ENCODE peak calls at places on chromosomes 3 and 15, in five cellular contexts. T is fibroblast of lung; L is gastrocnemius medialis; S is natural killer cell treated with Interleukin-12 subunit alpha and Interleukin-12 subunit beta and Interleukin-15 and Interleukin-18, amount 100 ng/mL, for 72 hours; O is activated CD4-positive, alpha-beta T cell treated with anti-CD3 and anti-CD28 coated beads for 4 hours. K is an unnamed sample.

GRCh38 chr15:63063164-63063756 is 20.7 kb downstream of the TPM1 start:
- DNase-seq in L (no peak), S (no peak), O (no peak), T (peak; percentile 71), K (no peak)

GRCh38 chr3:44913868-44914468 is 39.6 kb downstream of the TGM4 start:
- DNase-seq in L (peak; percentile 33), O (peak; percentile 59), T (peak; percentile 49), S (no peak), K (peak; percentile 32)

GRCh38 chr3:100257601-100258000 is 3.2 kb upstream of the TBC1D23 start:
- DNase-seq in T (peak; percentile 49), S (no peak), L (no peak), O (no peak), K (no peak)

GRCh38 chr15:66842710-66843441 is 140.8 kb downstream of the SMAD6 start:
- DNase-seq in T (peak; percentile 64), O (no peak), S (no peak), L (peak; percentile 68), K (peak; percentile 94)

GRCh38 chr3:17120115-17120514 is 235.4 kb downstream of the PLCL2 start:
- DNase-seq in S (no peak), L (no peak), T (no peak), O (no peak), K (no peak)

GRCh38 chr3:196793224-196793623 is 53.6 kb downstream of the PAK2 start:
- DNase-seq in O (no peak), T (peak; percentile 99), S (no peak), L (no peak), K (no peak)

GRCh38 chr15:69808756-69809155 is 289.0 kb downstream of the TLE3 start:
- DNase-seq in O (no peak), S (no peak), T (no peak), L (no peak), K (no peak)

GRCh38 chr15:45377630-45378148 is 655 bp downstream of the GATM start:
- DNase-seq in T (no peak), O (no peak), S (no peak), L (peak; percentile 33), K (peak; percentile 36)

GRCh38 chr15:60477991-60478632 is 830 bp downstream of the ICE2 start:
- DNase-seq in O (no peak), T (peak; percentile 62), L (no peak), S (no peak), K (no peak)

GRCh38 chr3:173711619-173712018 is 314.1 kb downstream of the NLGN1 start:
- DNase-seq in L (no peak), S (no peak), O (no peak), T (peak; percentile 76), K (no peak)

GRCh38 chr3:37752661-37753055 is 109.0 kb upstream of the CTDSPL start:
- DNase-seq in S (no peak), T (no peak), L (no peak), O (no peak), K (no peak)

GRCh38 chr3:9778102-9778501 is 8.4 kb upstream of the CAMK1 start:
- DNase-seq in O (peak; percentile 48), S (peak; percentile 68), T (peak; percentile 76), L (no peak), K (no peak)

GRCh38 chr15:78050441-78050809 is 27.1 kb downstream of the TBC1D2B start:
- DNase-seq in T (peak; percentile 56), S (no peak), L (no peak), O (no peak), K (no peak)

GRCh38 chr3:51722362-51722761 is 15.5 kb downstream of the GRM2 start:
- DNase-seq in L (no peak), O (no peak), T (no peak), S (peak; percentile 26), K (no peak)

GRCh38 chr3:37803726-37804469 is 57.8 kb upstream of the CTDSPL start:
- DNase-seq in O (no peak), L (no peak), S (no peak), T (no peak), K (peak; percentile 55)

GRCh38 chr15:60917469-60918130 is 311.5 kb downstream of the RORA start:
- DNase-seq in O (no peak), L (peak; percentile 64), T (no peak), S (no peak), K (peak; percentile 75)

GRCh38 chr3:134014270-134014669 is 15.5 kb downstream of the SLCO2A1 start:
- DNase-seq in O (no peak), L (no peak), S (peak; percentile 1), T (no peak), K (no peak)

GRCh38 chr3:138646008-138646407 is 37.4 kb downstream of the FAIM start:
- DNase-seq in T (no peak), O (no peak), S (no peak), L (no peak), K (no peak)

GRCh38 chr3:111566844-111567243 is 24.8 kb downstream of the CD96 start:
- DNase-seq in T (no peak), O (no peak), L (no peak), S (no peak), K (no peak)

GRCh38 chr3:52685285-52685704 is 418 bp downstream of the PBRM1 start:
- DNase-seq in L (peak; percentile 80), O (peak; percentile 58), T (no peak), S (peak; percentile 92), K (peak; percentile 89)

GRCh38 chr3:79140718-79141117 is 627.1 kb downstream of the ROBO1 start:
- DNase-seq in T (peak; percentile 68), O (no peak), L (no peak), S (no peak), K (no peak)

GRCh38 chr15:67579967-67580366 is 37.5 kb downstream of the MAP2K5 start:
- DNase-seq in T (no peak), L (no peak), S (no peak), O (no peak), K (no peak)

GRCh38 chr15:29470794-29471193 is 201.2 kb upstream of the NSMCE3 start:
- DNase-seq in L (no peak), T (no peak), O (no peak), S (no peak), K (no peak)

GRCh38 chr3:47601310-47601709 is 22.6 kb upstream of the CSPG5 start:
- DNase-seq in L (no peak), O (no peak), S (no peak), T (no peak), K (no peak)

GRCh38 chr3:48694610-48695051 is 8.9 kb upstream of the NCKIPSD start:
- DNase-seq in T (peak; percentile 87), O (no peak), L (peak; percentile 66), S (no peak), K (peak; percentile 89)

GRCh38 chr15:52448010-52448890 is 80.4 kb downstream of the MYO5A start:
- DNase-seq in T (no peak), L (no peak), O (no peak), S (no peak), K (peak; percentile 34)

GRCh38 chr3:45690331-45691035 is 1.3 kb downstream of the SACM1L start:
- DNase-seq in O (no peak), T (peak; percentile 61), L (no peak), S (no peak), K (no peak)

GRCh38 chr3:126537116-126537729 is 13.3 kb downstream of the CHST13 start:
- DNase-seq in T (no peak), L (no peak), O (no peak), S (peak; percentile 29), K (peak; percentile 14)

GRCh38 chr3:30098656-30099454 is 507.5 kb upstream of the TGFBR2 start:
- DNase-seq in S (no peak), T (peak; percentile 89), L (no peak), O (no peak), K (no peak)

GRCh38 chr3:197378987-197379718 is 80.7 kb upstream of the DLG1 start:
- DNase-seq in O (no peak), L (no peak), S (no peak), T (no peak), K (no peak)

GRCh38 chr3:123790254-123791072 is 93.7 kb downstream of the MYLK start:
- DNase-seq in T (peak; percentile 46), S (no peak), L (no peak), O (no peak), K (no peak)

GRCh38 chr3:113660901-113661300 is 35.5 kb downstream of the USF3 start:
- DNase-seq in O (no peak), L (peak; percentile 88), T (peak; percentile 59), S (no peak), K (no peak)

GRCh38 chr15:39857132-39857531 is 62.9 kb downstream of the GPR176 start:
- DNase-seq in O (no peak), T (no peak), S (no peak), L (no peak), K (no peak)

K was measured in tibial artery.